ENCODE peak calls at places on chromosomes 4 and X, in nine cellular contexts. B is right lobe of liver, P is hepatocyte, S is astrocyte of the spinal cord, C is tibial nerve, N is pancreas, I is cardiac muscle cell, A is suprapubic skin, L is stomach. D is an unnamed sample.

GRCh38 chrX:44308869-44309268 is 34.6 kb downstream of the EFHC2 start:
- DNase-seq in L (no peak), C (no peak), A (no peak), S (no peak), N (no peak), B (no peak), I (no peak), P (no peak), D (no peak)

GRCh38 chr4:7263166-7263565 is 70.8 kb downstream of the SORCS2 start:
- DNase-seq in P (no peak), S (no peak), B (no peak), A (no peak), N (no peak), I (no peak), L (no peak), C (no peak), D (no peak)

GRCh38 chrX:66064261-66064660 is 24.4 kb upstream of the VSIG4 start:
- DNase-seq in A (no peak), N (no peak), S (no peak), L (no peak), I (no peak), B (no peak), P (no peak), C (no peak), D (no peak)

GRCh38 chrX:32191316-32191715 is 1020.0 kb downstream of the DMD start:
- DNase-seq in A (no peak), B (no peak), C (no peak), I (no peak), N (no peak), L (no peak), S (no peak), P (no peak), D (no peak)

GRCh38 chr4:3813151-3813905 is 47.1 kb downstream of the ADRA2C start:
- DNase-seq in P (no peak), B (no peak), C (no peak), S (no peak), A (no peak), I (no peak), N (no peak), L (no peak), D (no peak)

GRCh38 chr4:114694770-114695169 is 96.2 kb downstream of the UGT8 start:
- DNase-seq in P (peak; percentile 46), C (no peak), A (no peak), I (peak; percentile 52), L (no peak), N (no peak), B (no peak), S (peak; percentile 48), D (no peak)

GRCh38 chr4:140269369-140269768 is 104.1 kb upstream of the SCOC start:
- DNase-seq in L (no peak), I (no peak), C (no peak), N (no peak), P (no peak), S (no peak), B (no peak), A (no peak), D (no peak)

GRCh38 chr4:73707918-73708577 is 32.3 kb upstream of the CXCL8 start:
- DNase-seq in B (no peak), C (no peak), S (peak; percentile 93), I (peak; percentile 25), N (peak; percentile 42), A (no peak), P (peak; percentile 66), L (peak; percentile 60), D (peak; percentile 63)

GRCh38 chrX:107676559-107677378 is 48.5 kb downstream of the PRPS1 start:
- DNase-seq in N (peak; percentile 78), S (peak; percentile 95), P (peak; percentile 89), I (peak; percentile 48), L (peak; percentile 77), C (peak; percentile 74), B (peak; percentile 79), A (peak; percentile 91), D (peak; percentile 51)

GRCh38 chr4:40874331-40874730 is 124.6 kb downstream of the NSUN7 start:
- DNase-seq in S (no peak), N (no peak), C (no peak), L (no peak), B (no peak), A (no peak), P (no peak), I (peak; percentile 38), D (no peak)

GRCh38 chrX:39275500-39276068 is 474.3 kb downstream of the MID1IP1 start:
- DNase-seq in S (no peak), P (no peak), L (no peak), C (no peak), N (no peak), B (no peak), A (no peak), I (no peak), D (no peak)

GRCh38 chr4:162727232-162727631 is 439.5 kb downstream of the NAF1 start:
- DNase-seq in B (no peak), C (no peak), A (no peak), N (no peak), I (no peak), P (peak; percentile 7), L (peak; percentile 26), S (no peak), D (no peak)

GRCh38 chr4:96472103-96472867 is 632.4 kb downstream of the PDHA2 start:
- DNase-seq in S (no peak), B (no peak), N (no peak), P (no peak), C (no peak), I (no peak), L (no peak), A (no peak), D (peak; percentile 3)

GRCh38 chr4:169745291-169745690 is 12.5 kb downstream of the HPF1 start:
- DNase-seq in A (no peak), L (no peak), B (no peak), N (no peak), I (no peak), P (no peak), S (peak; percentile 48), C (no peak), D (no peak)

GRCh38 chrX:9327747-9328145 is 137.1 kb upstream of the TBL1X start:
- DNase-seq in S (peak; percentile 78), P (no peak), C (no peak), L (no peak), B (no peak), N (no peak), I (no peak), A (no peak), D (peak; percentile 70)

GRCh38 chr4:23991444-23991843 is 101.6 kb upstream of the PPARGC1A start:
- DNase-seq in P (peak; percentile 22), N (no peak), I (peak; percentile 66), S (no peak), L (no peak), B (no peak), C (no peak), A (no peak), D (no peak)

GRCh38 chr4:23981328-23981727 is 91.5 kb upstream of the PPARGC1A start:
- DNase-seq in C (no peak), A (no peak), B (no peak), S (peak; percentile 36), I (no peak), N (no peak), P (no peak), L (no peak), D (no peak)

DNA sequence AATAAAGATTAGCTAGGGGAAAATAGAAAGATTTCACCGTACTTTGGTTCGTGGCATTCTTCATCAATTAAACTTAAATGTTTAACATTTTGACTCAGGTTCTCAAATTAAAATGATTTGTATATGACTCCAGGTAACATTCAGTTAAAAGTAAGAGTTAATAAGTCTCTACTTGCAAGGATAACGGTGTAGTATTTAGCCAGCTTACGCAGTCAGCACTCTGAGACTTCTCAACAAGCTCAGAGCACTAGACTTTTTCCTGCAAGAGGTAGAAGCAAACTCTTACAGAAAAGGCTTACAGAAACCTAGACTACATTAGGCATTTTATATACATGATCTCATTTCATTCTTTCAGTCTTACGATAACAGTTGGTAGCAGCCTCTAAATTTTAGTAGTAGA is 96.4 kb upstream of the PPARGC1A start:
- DNase-seq in L (no peak), B (no peak), I (peak; percentile 11), P (no peak), N (no peak), A (no peak), C (no peak), S (no peak), D (no peak)
- H3K4me3 ChIP-seq in L (no peak overlapping the region), B (no peak overlapping the region), I (no peak overlapping the region), P (no peak overlapping the region), N (no peak overlapping the region), A (no peak overlapping the region), C (no peak overlapping the region), S (no peak overlapping the region), D (no peak overlapping the region)

DNA sequence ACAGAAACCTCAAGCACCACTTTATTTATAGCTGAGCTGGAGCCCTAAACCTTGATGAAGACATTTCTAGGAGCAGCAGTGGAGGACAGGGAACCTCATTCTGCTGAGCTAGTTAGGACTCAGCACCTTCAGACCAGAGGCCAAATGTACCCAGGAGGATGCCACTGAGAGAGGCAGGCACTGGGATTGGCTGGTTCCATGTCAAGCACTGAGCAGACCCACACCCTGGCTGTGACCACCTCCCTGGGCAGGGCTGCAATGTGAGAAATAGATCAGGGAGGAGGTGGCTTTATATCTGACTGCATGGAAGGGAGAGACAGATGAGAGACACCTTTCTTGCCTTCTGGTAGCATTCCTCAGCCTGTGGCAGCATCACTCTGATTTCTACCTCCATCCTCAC is 304.6 kb downstream of the STK32B start:
- DNase-seq in B (no peak), S (no peak), I (no peak), A (no peak), L (no peak), N (no peak), C (no peak), P (no peak), D (no peak)
- TF ChIP-seq CTCF in B (no peak), S (no peak), I (no peak), A (no peak), L (no peak), N (no peak), C (no peak), P (no peak), D (no peak)

DNA sequence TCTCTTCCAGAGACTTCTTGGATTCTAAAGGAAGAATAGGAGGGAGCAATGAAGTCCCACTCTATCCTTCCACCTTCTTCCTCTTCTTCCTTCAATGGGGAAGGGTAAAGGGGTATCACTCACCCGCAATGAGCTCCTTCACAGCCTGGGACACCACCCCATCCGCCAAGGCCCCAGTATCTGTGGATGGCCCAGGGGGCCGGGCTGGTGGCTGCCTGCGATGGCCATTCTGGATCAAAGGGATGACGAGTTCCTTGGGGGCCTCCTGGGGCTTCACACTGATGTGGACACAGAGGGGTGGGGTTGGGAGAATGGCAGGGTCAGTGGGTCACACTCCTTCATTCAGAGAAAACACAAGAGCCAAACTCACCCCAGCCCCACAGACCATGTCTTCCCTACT is 1.0 kb downstream of the GPKOW start:
- DNase-seq in A (no peak), B (no peak), S (no peak), P (no peak), I (no peak), C (no peak), N (no peak), L (no peak), D (no peak)
- H3K4me3 ChIP-seq in A (peak overlapping the region; percentile 68), B (peak overlapping the region; percentile 72), S (peak overlapping the region; percentile 80), P (peak overlapping the region; percentile 53), I (no peak overlapping the region), C (peak overlapping the region; percentile 66), N (peak overlapping the region; percentile 50), L (peak overlapping the region; percentile 77), D (peak overlapping the region; percentile 73)

DNA sequence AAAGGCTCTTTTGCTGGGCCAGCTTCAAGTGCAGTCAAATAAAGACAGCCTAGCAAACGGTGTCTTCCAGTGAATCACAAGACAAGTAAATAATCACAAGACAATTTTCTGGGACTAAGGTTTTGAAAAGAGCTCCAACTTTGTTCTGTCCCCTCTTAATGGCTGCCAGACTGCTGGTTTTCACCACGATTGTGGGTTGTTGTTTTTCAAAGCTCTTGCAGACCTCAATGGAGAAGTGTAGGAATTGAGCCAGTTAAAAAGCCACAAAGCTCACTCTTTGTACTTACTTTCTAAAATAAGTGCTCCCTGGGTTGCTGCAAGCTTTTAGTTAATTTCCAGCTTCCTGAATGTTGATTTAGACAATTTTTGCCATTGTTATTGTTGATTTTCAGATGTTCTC is 405.8 kb upstream of the HTR2C start:
- DNase-seq in C (no peak), N (no peak), B (no peak), A (no peak), S (peak; percentile 1), I (no peak), P (no peak), L (no peak), D (no peak)
- TF ChIP-seq CTCF in C (no peak), N (no peak), B (no peak), A (no peak), S (no peak), I (no peak), P (no peak), L (no peak), D (no peak)